ENCODE peak calls at places on chromosome 15, in ten cellular contexts. K, P, I, W, X, Z, G, L, T and U are unnamed samples. For H3K4me1, the result is how much of the 10 kb centered on the place peaks cover.

GRCh38 chr15:37125143-37125542 is 24.8 kb upstream of the MEIS2 start:
- DNase-seq in L (no peak), I (no peak), G (no peak), X (no peak), Z (no peak), W (no peak), P (peak), K (no peak), T (no peak), U (no peak)

GRCh38 chr15:56242576-56243116 is 1.0 kb downstream of the RFX7 start:
- DNase-seq in P (no peak), I (no peak), X (no peak), W (no peak), G (no peak), L (no peak), T (no peak), Z (no peak), K (no peak), U (peak)

GRCh38 chr15:44193651-44194396 is 1.2 kb downstream of the FRMD5 start:
- DNase-seq in I (peak), L (peak), Z (no peak), T (no peak), K (no peak), G (no peak), W (peak), X (no peak), P (no peak), U (no peak)

GRCh38 chr15:95051881-95052280 is 820.5 kb downstream of the MCTP2 start:
- DNase-seq in I (no peak), Z (no peak), T (no peak), G (no peak), K (no peak), L (no peak), X (no peak), P (no peak), W (no peak), U (no peak)

GRCh38 chr15:93428135-93428534 is 339.1 kb upstream of the RGMA start:
- DNase-seq in T (no peak), X (no peak), Z (no peak), P (no peak), I (no peak), K (no peak), L (no peak), G (no peak), W (peak), U (peak)

GRCh38 chr15:71697999-71698398 is 112.4 kb upstream of the NR2E3 start:
- DNase-seq in K (no peak), P (no peak), I (no peak), W (no peak), G (no peak), L (no peak), T (no peak), X (no peak), Z (no peak), U (no peak)

GRCh38 chr15:84034831-84035753 is 200.5 kb upstream of the GOLGA6L4 start:
- DNase-seq in G (peak), K (no peak), L (no peak), P (no peak), I (peak), T (no peak), Z (no peak), X (no peak), W (peak), U (no peak)

GRCh38 chr15:43889072-43889471 is 62.3 kb downstream of the WDR76 start:
- DNase-seq in W (no peak), I (peak), G (no peak), K (no peak), X (no peak), P (no peak), L (no peak), T (no peak), Z (no peak), U (no peak)

GRCh38 chr15:35705030-35705884 is 159.3 kb upstream of the DPH6 start:
- DNase-seq in P (no peak), G (no peak), Z (no peak), W (no peak), L (no peak), I (no peak), T (no peak), X (no peak), K (no peak), U (no peak)

GRCh38 chr15:92365079-92365478 is 28.6 kb upstream of the ST8SIA2 start:
- DNase-seq in X (no peak), G (no peak), P (no peak), Z (no peak), T (no peak), W (no peak), K (no peak), L (peak), I (peak), U (no peak)

GRCh38 chr15:95996494-95996893 is 334.0 kb upstream of the NR2F2 start:
- DNase-seq in W (no peak), L (no peak), K (no peak), G (no peak), P (no peak), I (no peak), Z (no peak), T (no peak), X (no peak), U (no peak)

GRCh38 chr15:33584797-33585196 is 274.0 kb downstream of the RYR3 start:
- DNase-seq in K (no peak), L (no peak), X (peak), G (no peak), Z (no peak), I (no peak), T (no peak), W (no peak), P (no peak), U (no peak)

GRCh38 chr15:74387141-74387541 is 19.7 kb upstream of the CYP11A1 start:
- DNase-seq in W (no peak), X (no peak), I (no peak), P (no peak), L (no peak), T (peak), G (no peak), K (no peak), Z (no peak), U (no peak)

GRCh38 chr15:91940466-91941381 is 87.2 kb downstream of the SLCO3A1 start:
- DNase-seq in W (no peak), X (no peak), L (peak), G (no peak), I (no peak), T (no peak), P (no peak), K (no peak), Z (no peak), U (no peak)

GRCh38 chr15:52261498-52262242 is 33.9 kb downstream of the MYO5C start:
- DNase-seq in X (peak), G (peak), I (no peak), W (peak), T (no peak), L (peak), K (peak), Z (peak), P (peak), U (peak)

GRCh38 chr15:76109046-76109445 is 49.3 kb downstream of the TMEM266 start:
- DNase-seq in X (no peak), K (no peak), I (no peak), T (no peak), L (no peak), P (no peak), Z (no peak), G (no peak), W (no peak), U (no peak)

GRCh38 chr15:69762373-69763148 is 309.9 kb downstream of the RPLP1 start:
- DNase-seq in I (peak), G (no peak), W (peak), Z (no peak), P (no peak), K (no peak), T (no peak), L (no peak), X (no peak), U (no peak)

GRCh38 chr15:52360229-52361203 is 64.9 kb upstream of the MYO5C start:
- DNase-seq in W (no peak), K (no peak), G (no peak), T (no peak), I (no peak), Z (no peak), L (no peak), P (no peak), X (no peak), U (no peak)

GRCh38 chr15:36175781-36176211 is 403.6 kb upstream of the CDIN1 start:
- DNase-seq in X (no peak), P (no peak), Z (no peak), I (no peak), K (no peak), L (no peak), W (no peak), T (no peak), G (no peak), U (no peak)

GRCh38 chr15:50814634-50815033 is 49.1 kb upstream of the SPPL2A start:
- DNase-seq in G (no peak), P (no peak), W (no peak), L (no peak), X (no peak), K (no peak), Z (no peak), I (no peak), T (no peak), U (no peak)

GRCh38 chr15:53559364-53560253 is 199.9 kb downstream of the WDR72 start:
- DNase-seq in P (no peak), W (no peak), X (no peak), Z (no peak), K (no peak), T (no peak), G (no peak), I (peak), L (peak), U (no peak)

GRCh38 chr15:74441248-74441939 is 7.6 kb upstream of the SEMA7A start:
- DNase-seq in W (no peak), T (no peak), P (no peak), G (no peak), K (no peak), Z (no peak), I (no peak), X (no peak), L (no peak), U (no peak)

GRCh38 chr15:81189583-81190283 is 6.9 kb upstream of the IL16 start:
- DNase-seq in P (peak), I (no peak), Z (no peak), L (no peak), T (peak), K (peak), X (peak), G (peak), W (peak), U (peak)

GRCh38 chr15:56244811-56245576 is 1.3 kb upstream of the RFX7 start:
- DNase-seq in G (peak), K (no peak), Z (peak), P (no peak), W (no peak), T (peak), I (no peak), X (peak), L (peak), U (peak)

GRCh38 chr15:36777941-36778340 is 198.5 kb downstream of the CDIN1 start:
- DNase-seq in K (no peak), I (no peak), L (no peak), X (no peak), P (no peak), G (no peak), W (no peak), T (no peak), Z (no peak), U (no peak)

GRCh38 chr15:56291741-56292140 is 48.1 kb upstream of the RFX7 start:
- DNase-seq in X (no peak), W (no peak), G (no peak), T (no peak), I (no peak), K (no peak), L (no peak), P (no peak), Z (no peak), U (no peak)

GRCh38 chr15:71151061-71151460 is 35.8 kb downstream of the THSD4 start:
- DNase-seq in K (no peak), Z (no peak), I (no peak), G (no peak), L (no peak), W (no peak), T (no peak), P (no peak), X (no peak), U (no peak)

GRCh38 chr15:62452656-62453055 is 287.6 kb upstream of the C2CD4B start:
- DNase-seq in I (no peak), G (no peak), X (no peak), K (no peak), Z (no peak), L (no peak), T (no peak), P (no peak), W (no peak), U (no peak)

GRCh38 chr15:71329509-71330260 is 214.4 kb downstream of the THSD4 start:
- DNase-seq in X (peak), I (no peak), T (no peak), G (no peak), Z (no peak), L (peak), W (no peak), P (no peak), K (peak), U (peak)

GRCh38 chr15:71136159-71137137 is 21.2 kb downstream of the THSD4 start:
- DNase-seq in G (no peak), X (peak), T (no peak), W (peak), Z (no peak), K (no peak), L (no peak), I (no peak), P (no peak), U (peak)

GRCh38 chr15:87758739-87759457 is 497.6 kb downstream of the NTRK3 start:
- DNase-seq in Z (no peak), G (no peak), I (no peak), W (no peak), T (no peak), X (no peak), L (no peak), P (no peak), K (no peak), U (no peak)

GRCh38 chr15:68991723-68992122 is 22.8 kb upstream of the NOX5 start:
- DNase-seq in I (peak), G (no peak), P (no peak), Z (no peak), X (no peak), K (no peak), T (no peak), L (no peak), W (no peak), U (no peak)

GRCh38 chr15:34886134-34886533 is 83.4 kb downstream of the AQR start:
- DNase-seq in P (no peak), G (no peak), I (no peak), T (no peak), X (no peak), Z (no peak), W (no peak), L (no peak), K (no peak), U (no peak)

GRCh38 chr15:45714501-45715488 is 80.0 kb downstream of the SQOR start:
- DNase-seq in L (peak), I (peak), G (peak), Z (no peak), K (peak), X (peak), P (peak), T (peak), W (peak), U (peak)

GRCh38 chr15:62068071-62068786 is 1.5 kb downstream of the C2CD4A start:
- DNase-seq in P (peak), X (no peak), W (peak), Z (peak), K (peak), I (peak), L (peak), T (peak), G (peak), U (peak)

GRCh38 chr15:41659855-41660234 is 360 bp upstream of the MGA start:
- DNase-seq in Z (no peak), T (peak), P (no peak), K (no peak), I (no peak), W (no peak), G (no peak), X (no peak), L (no peak), U (no peak)

GRCh38 chr15:74957301-74958035 is 896 bp upstream of the RPP25 start:
- DNase-seq in P (peak), W (peak), L (peak), T (peak), I (no peak), G (peak), K (peak), Z (no peak), X (peak), U (peak)

DNA sequence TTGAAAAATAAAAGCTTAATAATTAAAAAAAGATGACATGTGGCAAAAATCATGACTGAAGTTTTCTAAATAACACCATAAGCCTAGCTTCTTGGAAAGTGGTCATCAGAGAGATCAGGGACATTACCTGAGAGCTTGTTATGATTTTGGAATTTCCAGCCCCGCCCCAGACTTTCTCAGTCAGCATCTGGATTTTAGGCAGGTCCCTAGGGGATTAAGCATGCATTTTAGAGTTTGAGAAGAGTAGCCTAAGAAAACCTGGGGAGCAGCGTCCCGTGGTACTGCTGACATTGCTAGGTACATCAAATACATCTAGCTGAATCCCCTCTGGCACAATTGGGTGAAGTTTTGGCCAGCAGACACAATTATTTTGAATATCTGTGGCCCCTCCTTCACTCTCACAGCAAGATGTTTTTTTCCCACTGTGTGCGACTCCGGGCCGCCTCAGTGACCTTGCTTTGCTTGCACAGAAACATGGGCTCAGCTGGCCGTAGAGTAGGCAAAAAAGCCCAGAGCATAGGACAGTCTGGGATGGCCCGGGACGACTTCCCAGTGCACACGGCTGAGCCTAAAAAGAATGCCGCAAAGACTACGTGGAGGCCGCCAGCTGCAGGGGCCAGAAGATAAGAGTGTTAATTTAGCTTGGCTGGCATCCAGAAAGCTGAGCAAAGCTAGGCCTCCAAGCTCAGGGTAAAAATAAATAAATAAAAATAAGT is 58.6 kb upstream of the MEF2A start:
- DNase-seq in X (peak), I (no peak), K (no peak), T (peak), W (peak), Z (no peak), P (no peak), L (no peak), G (peak), U (no peak)
- H3K4me1 ChIP-seq in X (under half), I (under half), K (half or more), T (under half), W (under half), Z (under half), P (under half), L (under half), G (under half), U (under half)

GRCh38 chr15:60392986-60393811 is 4.6 kb downstream of the ANXA2 start:
- DNase-seq in G (peak), W (peak), X (peak), Z (no peak), T (no peak), L (peak), I (peak), P (peak), K (peak), U (peak)
- H3K4me1 ChIP-seq in G (half or more), W (half or more), X (under half), Z (half or more), T (under half), L (under half), I (half or more), P (under half), K (half or more), U (half or more)

GRCh38 chr15:85330941-85331588 is 49.3 kb upstream of the AKAP13 start:
- DNase-seq in K (peak), Z (peak), X (peak), L (peak), P (peak), G (peak), I (peak), W (peak), T (peak), U (peak)
- H3K4me1 ChIP-seq in K (under half), Z (under half), X (under half), L (under half), P (under half), G (under half), I (under half), W (under half), T (under half), U (under half)

DNA sequence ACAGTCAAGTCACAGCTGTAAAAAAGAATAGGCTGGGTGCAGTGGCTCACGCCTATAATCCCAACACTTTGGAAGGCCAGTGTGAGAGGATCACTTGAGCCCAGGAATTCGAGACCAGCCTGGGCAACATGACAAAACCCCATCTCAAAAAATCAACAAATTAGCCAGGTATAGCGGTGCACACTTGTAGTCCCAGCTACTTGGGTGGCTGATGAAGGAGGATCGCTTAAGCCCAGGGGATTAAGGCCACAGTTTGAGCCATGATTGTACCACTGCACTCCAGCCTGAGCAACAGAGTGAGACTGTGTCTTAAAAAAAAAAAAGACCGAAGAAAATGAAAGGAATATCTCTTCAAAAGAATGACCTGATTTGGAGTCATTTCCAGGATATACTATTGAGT is 6.6 kb downstream of the HERC1 start:
- DNase-seq in K (no peak), X (no peak), L (no peak), W (no peak), Z (no peak), I (no peak), P (no peak), G (no peak), T (no peak), U (no peak)
- H3K4me1 ChIP-seq in K (under half), X (under half), L (under half), W (under half), Z (under half), I (under half), P (under half), G (under half), T (under half), U (under half)

GRCh38 chr15:46751303-46751702 is 966.0 kb upstream of the SEMA6D start:
- DNase-seq in X (no peak), L (no peak), I (no peak), Z (no peak), P (no peak), G (no peak), T (no peak), K (no peak), W (no peak), U (no peak)
- H3K4me1 ChIP-seq in X (under half), L (under half), I (under half), Z (under half), P (under half), G (under half), T (under half), K (under half), W (under half), U (under half)

GRCh38 chr15:67119238-67119846 is 53.9 kb downstream of the SMAD3 start:
- DNase-seq in P (no peak), G (no peak), K (no peak), L (no peak), T (no peak), W (no peak), I (no peak), X (no peak), Z (no peak), U (no peak)

GRCh38 chr15:67124111-67124510 is 58.7 kb downstream of the SMAD3 start:
- DNase-seq in P (no peak), W (no peak), L (no peak), G (no peak), T (no peak), I (no peak), Z (no peak), K (no peak), X (no peak), U (no peak)

GRCh38 chr15:67120839-67121540 is 55.6 kb downstream of the SMAD3 start:
- DNase-seq in T (peak), Z (peak), L (peak), K (peak), X (peak), G (peak), W (peak), P (peak), I (no peak), U (peak)

GRCh38 chr15:67120009-67120838 is 54.8 kb downstream of the SMAD3 start:
- DNase-seq in W (no peak), P (no peak), L (no peak), I (no peak), K (no peak), Z (no peak), X (no peak), G (no peak), T (no peak), U (no peak)

GRCh38 chr15:67121725-67122600 is 56.6 kb downstream of the SMAD3 start:
- DNase-seq in K (no peak), Z (no peak), I (no peak), X (no peak), P (no peak), T (no peak), L (no peak), G (no peak), W (no peak), U (no peak)
- H3K4me1 ChIP-seq in K (half or more), Z (half or more), I (half or more), X (under half), P (under half), T (half or more), L (under half), G (half or more), W (under half), U (half or more)